ENCODE peak calls at places on chromosomes 16 and 17, in five cellular contexts. I is brain microvascular endothelial cell, E is kidney epithelial cell, Q is right atrium auricular region, W is Caco-2. G is an unnamed sample. For H3K36me3, the result is how much of the 10 kb centered on the place peaks cover.

GRCh38 chr16:28291651-28292626 is at the start of gene SBK1:
- DNase-seq in Q (no peak), E (peak), I (peak), W (peak), G (no peak)

GRCh38 chr17:75077490-75078096 is 10.2 kb upstream of the SLC16A5 start:
- DNase-seq in I (no peak), Q (peak), W (peak), E (no peak), G (no peak)

GRCh38 chr16:67244387-67245188 is 2.7 kb downstream of the FHOD1 start:
- DNase-seq in Q (peak), W (no peak), E (no peak), I (peak), G (no peak)

GRCh38 chr16:75389096-75389692 is 44.1 kb downstream of the CFDP1 start:
- DNase-seq in W (no peak), I (no peak), E (no peak), Q (no peak), G (no peak)

GRCh38 chr17:72030067-72030899 is 90.5 kb upstream of the SOX9 start:
- DNase-seq in I (peak), Q (peak), W (no peak), E (peak), G (no peak)

GRCh38 chr16:23510154-23510914 is at the start of gene GGA2:
- DNase-seq in Q (peak), I (peak), E (no peak), W (peak), G (no peak)

GRCh38 chr17:76083536-76083935 is 4.6 kb downstream of the ZACN start:
- DNase-seq in I (no peak), E (no peak), Q (no peak), W (no peak), G (no peak)

GRCh38 chr16:79895053-79895916 is 294.7 kb upstream of the MAF start:
- DNase-seq in E (no peak), I (no peak), Q (no peak), W (no peak), G (no peak)

GRCh38 chr16:20673882-20674683 is 23.4 kb downstream of the ACSM1 start:
- DNase-seq in Q (no peak), W (no peak), E (no peak), I (no peak), G (no peak)

GRCh38 chr16:1413684-1414531 is 596 bp downstream of the UNKL start:
- DNase-seq in W (peak), Q (no peak), I (peak), E (no peak), G (no peak)

GRCh38 chr17:74547736-74548135 is 1.8 kb upstream of the CD300C start:
- DNase-seq in Q (no peak), E (no peak), I (no peak), W (no peak), G (no peak)

GRCh38 chr16:23858496-23859062 is 22.8 kb downstream of the PRKCB start:
- DNase-seq in E (no peak), I (no peak), Q (no peak), W (no peak), G (no peak)

GRCh38 chr16:73616186-73616585 is 568.3 kb upstream of the ZFHX3 start:
- DNase-seq in Q (no peak), E (no peak), I (no peak), W (no peak), G (no peak)

GRCh38 chr16:68237243-68238028 is 1.5 kb upstream of the ESRP2 start:
- DNase-seq in E (peak), Q (peak), W (peak), I (peak), G (no peak)

GRCh38 chr17:47605006-47605405 is 44.7 kb upstream of the KPNB1 start:
- DNase-seq in Q (no peak), I (no peak), E (no peak), W (no peak), G (no peak)

GRCh38 chr16:660459-661183 is 7.3 kb upstream of the RHOT2 start:
- DNase-seq in I (peak), Q (peak), E (no peak), W (no peak), G (no peak)

GRCh38 chr16:67736858-67737257 is 17.7 kb upstream of the GFOD2 start:
- DNase-seq in I (no peak), E (no peak), Q (no peak), W (no peak), G (no peak)

GRCh38 chr16:71585318-71585703 is 8.4 kb upstream of the TAT start:
- DNase-seq in W (no peak), I (no peak), Q (no peak), E (no peak), G (no peak)

GRCh38 chr16:78249056-78249455 is 149.6 kb downstream of the WWOX start:
- DNase-seq in I (no peak), E (no peak), Q (no peak), W (peak), G (no peak)

GRCh38 chr17:38893612-38894011 is 23.8 kb downstream of the LASP1 start:
- DNase-seq in I (peak), Q (no peak), W (no peak), E (no peak), G (no peak)

GRCh38 chr16:59543641-59544040 is 809.5 kb upstream of the GOT2 start:
- DNase-seq in Q (no peak), I (peak), E (peak), W (no peak), G (no peak)

GRCh38 chr16:50309527-50310307 is 43.4 kb downstream of the ADCY7 start:
- DNase-seq in E (no peak), I (no peak), Q (peak), W (no peak), G (peak)

GRCh38 chr16:73025111-73025505 is 22.8 kb downstream of the ZFHX3 start:
- DNase-seq in Q (no peak), W (no peak), I (no peak), E (no peak), G (no peak)

GRCh38 chr17:82353484-82353883 is 5.6 kb upstream of the TEX19 start:
- DNase-seq in E (no peak), I (no peak), W (no peak), Q (no peak), G (no peak)

GRCh38 chr17:48453447-48453846 is 23.4 kb upstream of the SKAP1 start:
- DNase-seq in I (no peak), W (no peak), E (no peak), Q (no peak), G (no peak)

GRCh38 chr17:44655983-44656700 is at the start of gene MEIOC:
- DNase-seq in E (no peak), W (no peak), Q (no peak), I (peak), G (no peak)

GRCh38 chr17:57940217-57940616 is 15.0 kb downstream of the CUEDC1 start:
- DNase-seq in E (no peak), I (no peak), W (no peak), Q (no peak), G (no peak)

GRCh38 chr16:46898006-46898405 is 13.8 kb downstream of the GPT2 start:
- DNase-seq in I (no peak), W (no peak), Q (no peak), E (no peak), G (no peak)
- H3K36me3 ChIP-seq in I (under half), W (under half), Q (under half), E (under half), G (under half)

DNA sequence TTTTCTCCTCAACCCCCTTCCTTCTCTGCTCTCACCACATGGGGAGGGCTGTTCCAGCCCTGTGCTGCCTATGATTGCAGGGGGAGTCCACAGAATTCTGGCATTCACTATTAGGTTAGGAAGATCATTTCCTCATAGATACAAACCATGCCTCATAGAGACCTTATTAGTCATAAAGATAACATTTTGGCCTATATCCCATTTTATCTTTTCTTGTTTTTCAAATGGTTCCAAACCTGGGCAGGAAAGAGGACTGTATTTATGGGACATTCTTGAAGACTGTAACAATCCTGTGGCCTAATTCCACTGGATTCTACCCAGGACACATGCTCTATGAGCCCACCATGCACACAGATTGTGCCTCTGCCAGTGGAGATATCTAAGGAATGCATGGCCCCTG is 51.7 kb downstream of the ASIC2 start:
- DNase-seq in I (peak), W (no peak), Q (no peak), E (no peak), G (no peak)
- TF ChIP-seq CTCF in I (no peak), W (no peak), Q (no peak), E (no peak), G (no peak)

DNA sequence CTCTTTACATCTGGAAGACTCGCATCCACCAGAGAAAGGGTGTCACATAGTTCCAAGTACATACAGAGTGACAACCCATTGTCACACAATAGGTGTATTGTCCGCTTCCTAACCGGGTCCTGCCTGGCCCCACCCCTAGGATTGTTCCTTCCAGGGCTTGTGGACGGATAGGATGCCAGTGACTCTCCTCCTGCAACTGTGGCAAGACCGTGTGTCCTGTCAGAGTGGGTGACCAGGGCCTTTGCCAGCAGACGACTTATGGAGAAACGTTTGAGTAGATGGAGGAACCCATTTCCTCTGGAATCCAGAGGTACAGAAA is 258.4 kb downstream of the CPPED1 start:
- DNase-seq in I (no peak), Q (no peak), W (no peak), E (no peak), G (no peak)
- H3K4me3 ChIP-seq in I (no peak), Q (no peak), W (no peak), E (no peak), G (no peak)

GRCh38 chr17:29034510-29034909 is 8.4 kb upstream of the PIPOX start:
- DNase-seq in Q (no peak), I (no peak), W (no peak), E (no peak), G (no peak)
- H3K36me3 ChIP-seq in Q (under half), I (under half), W (under half), E (under half), G (under half)